ENCODE peak calls at places on chromosome 21, in nine cellular contexts. One of them, this sample, is unnamed.

GRCh38 chr21:33020558-33021100 is 5.1 kb upstream of the OLIG2 start:
- DNase-seq in WTC11: no peak
- DNase-seq in omental fat pad: no peak
- DNase-seq in GM20000: peak
- DNase-seq in HCT116: no peak
- DNase-seq in astrocyte of the spinal cord: no peak
- DNase-seq in cardiac fibroblast: no peak
- DNase-seq in breast epithelium: no peak
- DNase-seq in epithelial cell of proximal tubule: no peak
- DNase-seq in this sample: no peak

GRCh38 chr21:42414928-42415769 is 11.4 kb downstream of the UBASH3A start:
- DNase-seq in WTC11: no peak
- DNase-seq in omental fat pad: no peak
- DNase-seq in GM20000: peak
- DNase-seq in HCT116: peak
- DNase-seq in astrocyte of the spinal cord: peak
- DNase-seq in cardiac fibroblast: peak
- DNase-seq in breast epithelium: no peak
- DNase-seq in epithelial cell of proximal tubule: peak
- DNase-seq in this sample: peak

GRCh38 chr21:46457801-46458314 is 833 bp upstream of the DIP2A start:
- DNase-seq in WTC11: no peak
- DNase-seq in omental fat pad: no peak
- DNase-seq in GM20000: peak
- DNase-seq in HCT116: peak
- DNase-seq in astrocyte of the spinal cord: peak
- DNase-seq in cardiac fibroblast: peak
- DNase-seq in breast epithelium: no peak
- DNase-seq in epithelial cell of proximal tubule: no peak
- DNase-seq in this sample: no peak

GRCh38 chr21:43864806-43865470 is at the start of gene AGPAT3:
- DNase-seq in WTC11: no peak
- DNase-seq in omental fat pad: no peak
- DNase-seq in GM20000: peak
- DNase-seq in HCT116: no peak
- DNase-seq in astrocyte of the spinal cord: no peak
- DNase-seq in cardiac fibroblast: no peak
- DNase-seq in breast epithelium: no peak
- DNase-seq in epithelial cell of proximal tubule: no peak
- DNase-seq in this sample: no peak

GRCh38 chr21:36075171-36075570 is 5.3 kb downstream of the CBR1 start:
- DNase-seq in WTC11: no peak
- DNase-seq in omental fat pad: no peak
- DNase-seq in GM20000: no peak
- DNase-seq in HCT116: no peak
- DNase-seq in astrocyte of the spinal cord: no peak
- DNase-seq in cardiac fibroblast: no peak
- DNase-seq in breast epithelium: no peak
- DNase-seq in epithelial cell of proximal tubule: no peak
- DNase-seq in this sample: no peak

GRCh38 chr21:28142692-28143091 is 850.0 kb downstream of the LTN1 start:
- DNase-seq in WTC11: no peak
- DNase-seq in omental fat pad: no peak
- DNase-seq in GM20000: no peak
- DNase-seq in HCT116: no peak
- DNase-seq in astrocyte of the spinal cord: peak
- DNase-seq in cardiac fibroblast: peak
- DNase-seq in breast epithelium: no peak
- DNase-seq in epithelial cell of proximal tubule: peak
- DNase-seq in this sample: no peak

GRCh38 chr21:43972850-43973633 is 39.1 kb upstream of the TRAPPC10 start:
- DNase-seq in WTC11: no peak
- DNase-seq in omental fat pad: no peak
- DNase-seq in GM20000: no peak
- DNase-seq in HCT116: no peak
- DNase-seq in astrocyte of the spinal cord: no peak
- DNase-seq in cardiac fibroblast: no peak
- DNase-seq in breast epithelium: no peak
- DNase-seq in epithelial cell of proximal tubule: no peak
- DNase-seq in this sample: no peak

GRCh38 chr21:22961248-22961647 is 1963.0 kb downstream of the NCAM2 start:
- DNase-seq in WTC11: no peak
- DNase-seq in omental fat pad: no peak
- DNase-seq in GM20000: no peak
- DNase-seq in HCT116: no peak
- DNase-seq in astrocyte of the spinal cord: no peak
- DNase-seq in cardiac fibroblast: no peak
- DNase-seq in breast epithelium: no peak
- DNase-seq in epithelial cell of proximal tubule: no peak
- DNase-seq in this sample: no peak

GRCh38 chr21:27300770-27301169 is 333.9 kb upstream of the ADAMTS5 start:
- DNase-seq in WTC11: no peak
- DNase-seq in omental fat pad: no peak
- DNase-seq in GM20000: no peak
- DNase-seq in HCT116: no peak
- DNase-seq in astrocyte of the spinal cord: peak
- DNase-seq in cardiac fibroblast: no peak
- DNase-seq in breast epithelium: no peak
- DNase-seq in epithelial cell of proximal tubule: no peak
- DNase-seq in this sample: no peak

GRCh38 chr21:35045539-35046222 is 3.4 kb downstream of the RUNX1 start:
- DNase-seq in WTC11: no peak
- DNase-seq in omental fat pad: no peak
- DNase-seq in GM20000: no peak
- DNase-seq in HCT116: no peak
- DNase-seq in astrocyte of the spinal cord: no peak
- DNase-seq in cardiac fibroblast: no peak
- DNase-seq in breast epithelium: no peak
- DNase-seq in epithelial cell of proximal tubule: no peak
- DNase-seq in this sample: peak

GRCh38 chr21:34730756-34731445 is 62.1 kb downstream of the CLIC6 start:
- DNase-seq in WTC11: no peak
- DNase-seq in omental fat pad: no peak
- DNase-seq in GM20000: no peak
- DNase-seq in HCT116: no peak
- DNase-seq in astrocyte of the spinal cord: no peak
- DNase-seq in cardiac fibroblast: no peak
- DNase-seq in breast epithelium: no peak
- DNase-seq in epithelial cell of proximal tubule: no peak
- DNase-seq in this sample: no peak

GRCh38 chr21:17925000-17925610 is 105.9 kb upstream of the C21orf91 start:
- DNase-seq in WTC11: peak
- DNase-seq in omental fat pad: no peak
- DNase-seq in GM20000: peak
- DNase-seq in HCT116: peak
- DNase-seq in astrocyte of the spinal cord: peak
- DNase-seq in cardiac fibroblast: peak
- DNase-seq in breast epithelium: no peak
- DNase-seq in epithelial cell of proximal tubule: no peak
- DNase-seq in this sample: no peak

GRCh38 chr21:42376338-42376982 is 10.1 kb upstream of the TFF1 start:
- DNase-seq in WTC11: peak
- DNase-seq in omental fat pad: no peak
- DNase-seq in GM20000: no peak
- DNase-seq in HCT116: no peak
- DNase-seq in astrocyte of the spinal cord: no peak
- DNase-seq in cardiac fibroblast: no peak
- DNase-seq in breast epithelium: peak
- DNase-seq in epithelial cell of proximal tubule: no peak
- DNase-seq in this sample: no peak

DNA sequence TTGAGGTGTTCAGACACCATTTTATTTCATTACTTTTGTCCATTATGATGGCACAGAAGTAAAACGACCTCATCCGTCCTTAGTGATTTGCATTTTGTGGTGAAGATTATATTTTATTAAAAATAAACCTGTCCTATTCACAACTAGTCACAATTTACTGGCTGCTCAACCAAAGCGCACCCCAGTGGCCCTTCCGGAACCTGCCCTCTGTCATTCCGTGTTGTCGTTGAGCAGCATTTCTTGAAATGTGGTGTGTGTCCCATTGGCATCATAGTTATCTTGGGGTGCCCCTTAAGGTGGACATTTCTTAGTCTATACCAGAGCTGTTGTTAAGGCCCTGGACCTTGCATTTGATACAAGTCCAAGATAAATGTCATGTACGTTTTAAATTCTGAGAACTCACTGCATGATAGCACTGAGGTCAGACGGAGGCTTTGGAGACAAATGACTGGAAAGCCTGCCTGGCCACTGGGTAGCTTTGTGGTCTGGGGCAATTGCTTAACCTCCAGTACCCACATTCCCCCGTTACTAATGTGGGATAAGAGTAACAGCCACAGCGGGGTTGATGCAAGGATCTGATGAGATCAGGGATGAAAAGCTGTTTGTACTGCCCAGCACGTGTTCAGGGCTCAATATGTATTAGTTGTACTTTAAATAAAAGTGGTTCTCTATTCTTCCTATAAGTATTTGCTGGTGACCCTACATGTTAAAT is 36.2 kb downstream of the BACH1 start:
- DNase-seq in WTC11: no peak
- DNase-seq in omental fat pad: no peak
- DNase-seq in GM20000: no peak
- DNase-seq in HCT116: no peak
- DNase-seq in astrocyte of the spinal cord: peak
- DNase-seq in cardiac fibroblast: peak
- DNase-seq in breast epithelium: no peak
- DNase-seq in epithelial cell of proximal tubule: no peak
- DNase-seq in this sample: no peak
- TF ChIP-seq CTCF in WTC11: no peak
- TF ChIP-seq CTCF in omental fat pad: no peak
- TF ChIP-seq CTCF in GM20000: no peak
- TF ChIP-seq CTCF in HCT116: no peak
- TF ChIP-seq CTCF in astrocyte of the spinal cord: no peak
- TF ChIP-seq CTCF in cardiac fibroblast: no peak
- TF ChIP-seq CTCF in breast epithelium: no peak
- TF ChIP-seq CTCF in epithelial cell of proximal tubule: no peak
- TF ChIP-seq CTCF in this sample: no peak

DNA sequence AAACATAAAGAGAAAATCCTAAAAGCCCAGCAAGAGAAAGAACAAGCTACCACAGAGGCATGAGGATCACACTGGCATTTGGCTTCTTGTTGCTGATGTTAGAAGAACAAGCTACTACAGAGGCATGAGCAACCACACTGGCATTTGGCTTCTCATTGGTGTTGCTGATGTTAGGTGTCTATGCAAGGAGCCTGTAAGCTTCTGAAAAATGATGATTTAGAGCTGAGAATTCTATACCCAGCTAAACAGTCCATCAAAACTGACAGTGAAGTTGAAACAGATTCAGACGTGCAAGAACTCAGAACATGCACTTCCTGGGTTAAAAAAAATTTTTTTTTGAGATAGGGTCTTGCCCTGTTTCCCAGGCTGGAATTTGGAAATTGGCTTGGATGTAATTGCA is 37.8 kb upstream of the ADARB1 start:
- DNase-seq in WTC11: no peak
- DNase-seq in omental fat pad: no peak
- DNase-seq in GM20000: no peak
- DNase-seq in HCT116: no peak
- DNase-seq in astrocyte of the spinal cord: no peak
- DNase-seq in cardiac fibroblast: no peak
- DNase-seq in breast epithelium: no peak
- DNase-seq in epithelial cell of proximal tubule: no peak
- DNase-seq in this sample: no peak
- TF ChIP-seq CTCF in WTC11: no peak
- TF ChIP-seq CTCF in omental fat pad: no peak
- TF ChIP-seq CTCF in GM20000: no peak
- TF ChIP-seq CTCF in HCT116: no peak
- TF ChIP-seq CTCF in astrocyte of the spinal cord: no peak
- TF ChIP-seq CTCF in cardiac fibroblast: no peak
- TF ChIP-seq CTCF in breast epithelium: no peak
- TF ChIP-seq CTCF in epithelial cell of proximal tubule: no peak
- TF ChIP-seq CTCF in this sample: no peak

DNA sequence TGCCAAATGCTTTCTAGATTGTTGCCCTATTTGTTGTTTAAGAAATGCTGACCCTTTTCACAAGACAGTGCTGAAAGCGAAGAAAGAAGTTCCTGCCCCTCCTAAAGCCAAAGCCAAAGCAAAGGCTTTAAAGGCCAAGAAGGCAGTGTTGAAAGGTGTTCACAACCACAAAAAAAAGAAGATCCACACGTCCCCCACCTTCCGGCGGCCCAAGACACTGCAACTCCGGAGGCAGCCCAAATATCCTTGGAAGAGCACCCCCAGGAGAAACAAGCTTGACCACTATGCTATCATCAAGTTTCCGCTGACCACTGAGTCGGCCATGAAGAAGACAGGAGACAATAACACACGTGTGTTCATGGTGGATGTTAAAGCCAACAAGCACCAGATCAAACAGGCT is 55.7 kb downstream of the PSMG1 start:
- DNase-seq in WTC11: peak
- DNase-seq in omental fat pad: no peak
- DNase-seq in GM20000: no peak
- DNase-seq in HCT116: no peak
- DNase-seq in astrocyte of the spinal cord: no peak
- DNase-seq in cardiac fibroblast: no peak
- DNase-seq in breast epithelium: no peak
- DNase-seq in epithelial cell of proximal tubule: no peak
- DNase-seq in this sample: no peak
- TF ChIP-seq CTCF in WTC11: no peak
- TF ChIP-seq CTCF in omental fat pad: no peak
- TF ChIP-seq CTCF in GM20000: no peak
- TF ChIP-seq CTCF in HCT116: no peak
- TF ChIP-seq CTCF in astrocyte of the spinal cord: no peak
- TF ChIP-seq CTCF in cardiac fibroblast: peak
- TF ChIP-seq CTCF in breast epithelium: no peak
- TF ChIP-seq CTCF in epithelial cell of proximal tubule: peak
- TF ChIP-seq CTCF in this sample: no peak

DNA sequence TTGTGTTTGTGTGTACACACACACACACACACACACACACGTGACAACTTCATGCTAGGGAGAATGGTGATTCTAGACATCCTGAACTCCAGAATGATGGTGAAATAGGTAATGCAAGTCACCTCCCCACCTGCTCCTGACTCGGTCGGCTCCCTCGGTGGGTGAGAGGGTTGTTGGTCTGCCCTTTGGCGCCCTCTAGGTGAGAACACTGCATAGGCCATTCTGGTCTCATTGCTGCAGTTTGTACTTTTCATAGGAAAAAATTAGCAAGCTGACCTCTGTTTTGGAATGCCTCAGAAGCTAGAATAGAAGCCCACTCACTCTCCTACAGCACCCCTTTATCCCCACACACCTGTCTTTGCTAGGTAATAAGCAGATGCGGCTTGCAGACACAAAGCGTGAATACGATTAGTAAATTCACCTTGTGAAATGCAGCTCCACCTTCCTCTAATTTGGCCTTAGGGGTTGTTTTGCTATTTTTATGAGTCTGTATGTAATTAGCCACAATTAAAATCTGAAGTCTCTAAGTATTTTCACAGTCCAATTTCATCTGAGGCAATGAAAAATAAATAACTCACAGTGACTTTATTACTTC is 130.0 kb upstream of the KCNJ15 start:
- DNase-seq in WTC11: peak
- DNase-seq in omental fat pad: peak
- DNase-seq in GM20000: peak
- DNase-seq in HCT116: peak
- DNase-seq in astrocyte of the spinal cord: peak
- DNase-seq in cardiac fibroblast: peak
- DNase-seq in breast epithelium: peak
- DNase-seq in epithelial cell of proximal tubule: peak
- DNase-seq in this sample: no peak
- TF ChIP-seq CTCF in WTC11: peak
- TF ChIP-seq CTCF in omental fat pad: no peak
- TF ChIP-seq CTCF in GM20000: peak
- TF ChIP-seq CTCF in HCT116: peak
- TF ChIP-seq CTCF in astrocyte of the spinal cord: peak
- TF ChIP-seq CTCF in cardiac fibroblast: peak
- TF ChIP-seq CTCF in breast epithelium: no peak
- TF ChIP-seq CTCF in epithelial cell of proximal tubule: peak
- TF ChIP-seq CTCF in this sample: peak